ENCODE peak calls at places on chromosomes 11 and 22, in six cellular contexts. G, K, O, X, L and C are unnamed samples.

GRCh38 chr11:12433571-12434061 is 56.2 kb downstream of the PARVA start:
- DNase-seq in G (peak), K (peak), O (peak), X (no peak), L (peak), C (peak)

GRCh38 chr22:18024276-18024939 is at the start of gene MICAL3:
- DNase-seq in G (peak), K (peak), O (peak), X (peak), L (peak), C (peak)

GRCh38 chr22:46054091-46054877 is 77.3 kb upstream of the WNT7B start:
- DNase-seq in G (peak), K (peak), O (peak), X (peak), L (peak), C (peak)

GRCh38 chr11:28536504-28537267 is 428.5 kb downstream of the METTL15 start:
- DNase-seq in G (no peak), K (no peak), O (no peak), X (no peak), L (no peak), C (no peak)

GRCh38 chr22:44698531-44699421 is 3.2 kb upstream of the PRR5 start:
- DNase-seq in G (no peak), K (peak), O (no peak), X (no peak), L (peak), C (peak)

GRCh38 chr11:61334434-61335354 is 1.7 kb downstream of the TKFC start:
- DNase-seq in G (no peak), K (peak), O (no peak), X (no peak), L (peak), C (peak)

GRCh38 chr11:36364551-36364950 is 68.5 kb downstream of the PRR5L start:
- DNase-seq in G (no peak), K (peak), O (no peak), X (no peak), L (no peak), C (peak)

GRCh38 chr11:74951241-74951640 is 2.2 kb downstream of the SPCS2 start:
- DNase-seq in G (no peak), K (no peak), O (no peak), X (no peak), L (no peak), C (no peak)